ENCODE peak calls at places on chromosome 21, in five cellular contexts. One of them, this sample, is unnamed.
A peak's percentile ranks its signal among the peaks of the same experiment; 100 is the strongest.

GRCh38 chr21:45234127-45234526 is 53.6 kb downstream of the POFUT2 start:
- DNase-seq in left ventricle myocardium inferior: no peak
- DNase-seq in mammary epithelial cell: no peak
- DNase-seq in posterior cingulate gyrus: no peak
- DNase-seq in psoas muscle: no peak
- DNase-seq in this sample: no peak

GRCh38 chr21:25961042-25961441 is 209.5 kb downstream of the APP start:
- DNase-seq in posterior cingulate gyrus: no peak
- DNase-seq in mammary epithelial cell: no peak
- DNase-seq in left ventricle myocardium inferior: no peak
- DNase-seq in psoas muscle: no peak
- DNase-seq in this sample: no peak

GRCh38 chr21:19256934-19257660 is 853.5 kb upstream of the TMPRSS15 start:
- DNase-seq in psoas muscle: no peak
- DNase-seq in left ventricle myocardium inferior: peak; percentile 33
- DNase-seq in posterior cingulate gyrus: no peak
- DNase-seq in mammary epithelial cell: no peak
- DNase-seq in this sample: no peak

GRCh38 chr21:32203877-32204480 is 74.9 kb downstream of the MIS18A start:
- DNase-seq in psoas muscle: no peak
- DNase-seq in posterior cingulate gyrus: no peak
- DNase-seq in left ventricle myocardium inferior: no peak
- DNase-seq in mammary epithelial cell: no peak
- DNase-seq in this sample: no peak

GRCh38 chr21:40752125-40752524 is 94.8 kb downstream of the DSCAM start:
- DNase-seq in mammary epithelial cell: no peak
- DNase-seq in left ventricle myocardium inferior: no peak
- DNase-seq in psoas muscle: no peak
- DNase-seq in posterior cingulate gyrus: no peak
- DNase-seq in this sample: no peak

GRCh38 chr21:36504067-36505058 is 24.4 kb upstream of the CLDN14 start:
- DNase-seq in posterior cingulate gyrus: no peak
- DNase-seq in left ventricle myocardium inferior: no peak
- DNase-seq in psoas muscle: no peak
- DNase-seq in mammary epithelial cell: peak; percentile 11
- DNase-seq in this sample: no peak

GRCh38 chr21:29334717-29335428 is 36.2 kb downstream of the BACH1 start:
- DNase-seq in mammary epithelial cell: no peak
- DNase-seq in psoas muscle: no peak
- DNase-seq in left ventricle myocardium inferior: no peak
- DNase-seq in posterior cingulate gyrus: no peak
- DNase-seq in this sample: no peak

GRCh38 chr21:38310619-38311018 is 53.8 kb downstream of the KCNJ15 start:
- DNase-seq in psoas muscle: no peak
- DNase-seq in left ventricle myocardium inferior: no peak
- DNase-seq in mammary epithelial cell: peak; percentile 68
- DNase-seq in posterior cingulate gyrus: no peak
- DNase-seq in this sample: no peak

GRCh38 chr21:33403786-33404571 is 766 bp downstream of the IFNGR2 start:
- DNase-seq in mammary epithelial cell: peak; percentile 49
- DNase-seq in left ventricle myocardium inferior: peak; percentile 64
- DNase-seq in posterior cingulate gyrus: peak; percentile 47
- DNase-seq in psoas muscle: peak; percentile 67
- DNase-seq in this sample: peak; percentile 47

GRCh38 chr21:45091540-45092322 is 17.4 kb downstream of the ADARB1 start:
- DNase-seq in mammary epithelial cell: no peak
- DNase-seq in psoas muscle: no peak
- DNase-seq in left ventricle myocardium inferior: no peak
- DNase-seq in posterior cingulate gyrus: no peak
- DNase-seq in this sample: no peak

GRCh38 chr21:37032877-37033471 is 26.5 kb downstream of the RIPPLY3 start:
- DNase-seq in left ventricle myocardium inferior: no peak
- DNase-seq in posterior cingulate gyrus: no peak
- DNase-seq in mammary epithelial cell: peak; percentile 77
- DNase-seq in psoas muscle: no peak
- DNase-seq in this sample: no peak

GRCh38 chr21:45155910-45156309 is 81.5 kb downstream of the ADARB1 start:
- DNase-seq in left ventricle myocardium inferior: no peak
- DNase-seq in posterior cingulate gyrus: no peak
- DNase-seq in mammary epithelial cell: no peak
- DNase-seq in psoas muscle: no peak
- DNase-seq in this sample: no peak

GRCh38 chr21:39445339-39446269 is at the start of gene LCA5L:
- DNase-seq in mammary epithelial cell: peak; percentile 84
- DNase-seq in psoas muscle: peak; percentile 91
- DNase-seq in left ventricle myocardium inferior: peak; percentile 94
- DNase-seq in posterior cingulate gyrus: peak; percentile 77
- DNase-seq in this sample: peak; percentile 83

GRCh38 chr21:42578761-42579415 is 65.2 kb downstream of the SLC37A1 start:
- DNase-seq in posterior cingulate gyrus: no peak
- DNase-seq in left ventricle myocardium inferior: no peak
- DNase-seq in mammary epithelial cell: no peak
- DNase-seq in psoas muscle: no peak
- DNase-seq in this sample: no peak

GRCh38 chr21:43283136-43283924 is 114.5 kb downstream of the CRYAA start:
- DNase-seq in posterior cingulate gyrus: no peak
- DNase-seq in mammary epithelial cell: no peak
- DNase-seq in psoas muscle: peak; percentile 6
- DNase-seq in left ventricle myocardium inferior: peak; percentile 6
- DNase-seq in this sample: no peak

This sample was measured in hippocampal formation.